ENCODE peak calls at places on chromosomes 4 and X, in six cellular contexts. A is heart right ventricle, R is psoas muscle, I is gastrocnemius medialis, S is cardiac muscle cell, C is testis. N is an unnamed sample.

GRCh38 chr4:122534776-122535175 is 78.3 kb upstream of the IL2 start:
- DNase-seq in A (no peak), R (no peak), I (no peak), S (no peak), C (no peak), N (no peak)

GRCh38 chr4:57075353-57075752 is 34.8 kb downstream of the IGFBP7 start:
- DNase-seq in A (no peak), R (no peak), I (no peak), S (no peak), C (no peak), N (no peak)

GRCh38 chrX:21529771-21530170 is 128.4 kb downstream of the KLHL34 start:
- DNase-seq in A (no peak), R (no peak), I (no peak), S (no peak), C (no peak), N (peak; percentile 46)

GRCh38 chrX:136652822-136653723 is 5.1 kb downstream of the CD40LG start:
- DNase-seq in A (no peak), R (peak; percentile 59), I (no peak), S (no peak), C (no peak), N (no peak)

GRCh38 chrX:20857746-20858145 is 516.5 kb upstream of the CNKSR2 start:
- DNase-seq in A (no peak), R (no peak), I (no peak), S (peak; percentile 9), C (no peak), N (no peak)

GRCh38 chrX:107429090-107429489 is 20.4 kb upstream of the FRMPD3 start:
- DNase-seq in A (no peak), R (no peak), I (no peak), S (peak; percentile 39), C (no peak), N (no peak)

GRCh38 chr4:54937501-54937900 is 187.9 kb downstream of the KDR start:
- DNase-seq in A (no peak), R (no peak), I (no peak), S (peak; percentile 36), C (no peak), N (peak; percentile 21)

GRCh38 chrX:20361890-20362262 is 95.2 kb upstream of the RPS6KA3 start:
- DNase-seq in A (no peak), R (no peak), I (no peak), S (peak; percentile 82), C (no peak), N (peak; percentile 41)

GRCh38 chrX:39653656-39654055 is 444.1 kb downstream of the BCOR start:
- DNase-seq in A (no peak), R (no peak), I (no peak), S (peak; percentile 27), C (no peak), N (no peak)

GRCh38 chr4:186627226-186627865 is 72.0 kb upstream of the MTNR1A start:
- DNase-seq in A (no peak), R (no peak), I (no peak), S (peak; percentile 18), C (no peak), N (peak; percentile 49)

GRCh38 chr4:73723029-73723428 is 17.3 kb upstream of the CXCL8 start:
- DNase-seq in A (no peak), R (no peak), I (no peak), S (no peak), C (no peak), N (no peak)

GRCh38 chr4:99998062-99998880 is 48.2 kb upstream of the H2AZ1 start:
- DNase-seq in A (no peak), R (no peak), I (no peak), S (peak; percentile 54), C (no peak), N (peak; percentile 71)

GRCh38 chrX:107454302-107454701 is 4.8 kb downstream of the FRMPD3 start:
- DNase-seq in A (no peak), R (no peak), I (no peak), S (no peak), C (no peak), N (peak; percentile 17)

GRCh38 chr4:159042097-159042605 is 60.7 kb upstream of the RAPGEF2 start:
- DNase-seq in A (peak; percentile 52), R (no peak), I (no peak), S (peak; percentile 31), C (peak; percentile 26), N (no peak)

GRCh38 chrX:71652405-71652804 is 14.9 kb upstream of the LOC101059915 start:
- DNase-seq in A (peak; percentile 27), R (no peak), I (no peak), S (peak; percentile 65), C (peak; percentile 59), N (peak; percentile 62)

GRCh38 chrX:17380221-17380620 is 5.2 kb downstream of the NHS start:
- DNase-seq in A (no peak), R (no peak), I (no peak), S (no peak), C (no peak), N (no peak)

GRCh38 chr4:142091691-142092182 is 455.4 kb downstream of the IL15 start:
- DNase-seq in A (peak; percentile 41), R (no peak), I (no peak), S (peak; percentile 98), C (peak; percentile 52), N (peak; percentile 98)

GRCh38 chr4:26083987-26084386 is 170.0 kb downstream of the SMIM20 start:
- DNase-seq in A (no peak), R (peak; percentile 59), I (peak; percentile 38), S (peak; percentile 45), C (no peak), N (peak; percentile 89)

GRCh38 chr4:124111922-124112321 is 600.6 kb downstream of the ANKRD50 start:
- DNase-seq in A (peak; percentile 32), R (no peak), I (no peak), S (peak; percentile 94), C (peak; percentile 21), N (peak; percentile 89)

GRCh38 chrX:134625315-134625718 is 33.0 kb downstream of the PLAC1 start:
- DNase-seq in A (no peak), R (peak; percentile 66), I (no peak), S (no peak), C (no peak), N (no peak)

GRCh38 chr4:1870328-1870577 is 940 bp upstream of the NSD2 start:
- DNase-seq in A (peak; percentile 86), R (peak; percentile 87), I (peak; percentile 54), S (peak; percentile 84), C (peak; percentile 84), N (peak; percentile 82)

GRCh38 chr4:26310264-26310663 is 10.6 kb upstream of the RBPJ start:
- DNase-seq in A (no peak), R (no peak), I (no peak), S (no peak), C (no peak), N (no peak)

GRCh38 chr4:107408968-107409367 is 311.1 kb downstream of the PAPSS1 start:
- DNase-seq in A (no peak), R (no peak), I (no peak), S (no peak), C (no peak), N (no peak)

DNA sequence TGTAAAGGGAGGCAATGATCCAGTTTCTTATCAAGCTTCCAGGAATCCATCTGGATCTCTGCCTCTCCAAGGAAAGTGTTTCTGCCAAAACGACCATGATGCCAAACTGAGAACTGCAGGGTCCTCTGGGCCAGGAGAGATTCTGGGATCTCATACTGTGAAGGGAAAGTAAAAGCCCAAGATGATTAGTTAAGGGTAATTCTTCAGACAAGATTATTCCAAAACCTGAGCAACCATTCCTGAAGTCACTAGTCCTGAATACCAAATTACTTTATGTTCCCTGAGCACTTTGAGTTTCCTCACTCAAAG is 42.0 kb downstream of the SRPX2 start:
- DNase-seq in A (no peak), R (no peak), I (no peak), S (no peak), C (no peak), N (no peak)
- TF ChIP-seq CTCF in A (no peak), R (no peak), I (no peak), S (no peak), C (no peak), N (no peak)

GRCh38 chrX:38628587-38628986 is 67.2 kb downstream of the TSPAN7 start:
- DNase-seq in A (no peak), R (no peak), I (no peak), S (no peak), C (no peak), N (no peak)

GRCh38 chrX:38627683-38628082 is 66.3 kb downstream of the TSPAN7 start:
- DNase-seq in A (no peak), R (no peak), I (no peak), S (peak; percentile 7), C (no peak), N (peak; percentile 4)

GRCh38 chrX:38634665-38635064 is 73.3 kb downstream of the TSPAN7 start:
- DNase-seq in A (no peak), R (no peak), I (no peak), S (no peak), C (no peak), N (no peak)

GRCh38 chrX:38636949-38637819 is 75.8 kb downstream of the TSPAN7 start:
- DNase-seq in A (no peak), R (no peak), I (no peak), S (no peak), C (no peak), N (peak; percentile 10)

GRCh38 chrX:38632516-38632915 is 71.2 kb downstream of the TSPAN7 start:
- DNase-seq in A (no peak), R (no peak), I (no peak), S (no peak), C (no peak), N (no peak)
- H3K4me3 ChIP-seq in A (no peak overlapping the region), R (peak overlapping the region; percentile 41), I (peak overlapping the region; percentile 53), S (no peak overlapping the region), C (no peak overlapping the region), N (no peak overlapping the region)

GRCh38 chrX:65451663-65452062 is 82.9 kb downstream of the LAS1L start:
- DNase-seq in A (no peak), R (no peak), I (no peak), S (peak; percentile 14), C (peak; percentile 22), N (peak; percentile 10)
- TF ChIP-seq CTCF in A (no peak), R (peak; percentile 12), I (no peak), S (peak; percentile 25), C (no peak), N (peak; percentile 39)

DNA sequence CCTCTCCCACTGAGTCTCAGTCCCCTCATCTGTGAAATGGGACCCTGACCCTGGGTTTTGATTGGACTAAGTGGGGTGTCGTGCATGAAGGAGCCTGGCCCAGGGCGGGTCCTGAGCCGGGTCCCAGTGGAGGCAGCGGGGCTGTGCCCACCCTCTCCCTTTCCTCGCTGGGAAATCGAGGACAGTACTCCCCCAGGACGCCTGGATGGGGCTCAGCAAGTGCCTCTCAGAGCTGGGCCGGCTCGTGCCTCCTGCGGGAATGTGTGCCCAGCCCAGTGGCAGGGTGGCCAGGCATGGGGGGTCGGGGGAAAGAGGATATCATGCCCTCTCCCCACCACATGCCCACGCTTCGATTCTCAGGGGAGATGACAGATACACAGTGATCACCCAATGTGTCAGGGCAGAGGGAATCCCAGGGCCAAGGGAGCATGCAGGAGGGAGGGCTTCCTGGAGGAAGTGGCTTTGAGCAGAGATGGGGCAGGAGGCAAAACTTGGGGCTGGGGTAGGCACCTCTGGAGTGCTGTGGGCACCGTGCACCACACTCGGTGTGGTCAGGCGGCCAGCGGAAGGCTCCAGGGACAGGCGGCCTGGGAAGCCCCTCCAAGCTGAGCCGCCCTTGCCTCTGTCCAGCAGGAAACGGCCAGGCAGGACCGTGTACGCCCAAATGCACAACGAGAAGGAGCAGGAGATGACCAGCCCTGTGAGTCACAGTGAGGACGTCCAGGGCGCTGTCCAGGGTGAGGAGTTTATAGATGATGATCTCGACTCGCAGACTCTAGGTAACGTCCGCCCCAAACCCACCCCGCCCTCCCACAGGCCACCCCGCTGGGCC is 203.0 kb downstream of the AFAP1 start:
- DNase-seq in A (no peak), R (peak; percentile 29), I (no peak), S (peak; percentile 30), C (no peak), N (peak; percentile 21)
- H3K4me3 ChIP-seq in A (no peak overlapping the region), R (no peak overlapping the region), I (no peak overlapping the region), S (no peak overlapping the region), C (no peak overlapping the region), N (no peak overlapping the region)

GRCh38 chr4:12595986-12596385 is 888.2 kb downstream of the RAB28 start:
- DNase-seq in A (no peak), R (no peak), I (no peak), S (no peak), C (no peak), N (no peak)
- TF ChIP-seq CTCF in A (no peak), R (no peak), I (no peak), S (peak; percentile 29), C (no peak), N (no peak)